ENCODE peak calls at places on chromosomes 5 and 9, in five cellular contexts. One of them, this sample, is unnamed.
A peak's percentile ranks its signal among the peaks of the same experiment; 100 is the strongest.

GRCh38 chr5:115284021-115284420 is 12.4 kb downstream of the CCDC112 start:
- DNase-seq in activated T-helper 1 cell treated with anti-CD3 and anti-CD28 coated beads, Interleukin-12 subunit alpha, Interleukin-12 subunit beta, Interleukin-2, Interleukin-4 antibody, amounts not matched to agents 30 ng/mL and 10 ng/mL and 1 ng/mL, durations not matched to agents 14 hours and 24 hours and 36 hours: no peak
- DNase-seq in HTR-8/SVneo: no peak
- DNase-seq in AG08395: no peak
- DNase-seq in natural killer cell: no peak
- DNase-seq in this sample: no peak

GRCh38 chr5:145984072-145984471 is 47.7 kb downstream of the SH3RF2 start:
- DNase-seq in activated T-helper 1 cell treated with anti-CD3 and anti-CD28 coated beads, Interleukin-12 subunit alpha, Interleukin-12 subunit beta, Interleukin-2, Interleukin-4 antibody, amounts not matched to agents 30 ng/mL and 10 ng/mL and 1 ng/mL, durations not matched to agents 14 hours and 24 hours and 36 hours: no peak
- DNase-seq in HTR-8/SVneo: no peak
- DNase-seq in AG08395: no peak
- DNase-seq in natural killer cell: no peak
- DNase-seq in this sample: no peak

GRCh38 chr5:134026521-134027202 is 21.9 kb upstream of the VDAC1 start:
- DNase-seq in HTR-8/SVneo: peak; percentile 74
- DNase-seq in activated T-helper 1 cell treated with anti-CD3 and anti-CD28 coated beads, Interleukin-12 subunit alpha, Interleukin-12 subunit beta, Interleukin-2, Interleukin-4 antibody, amounts not matched to agents 30 ng/mL and 10 ng/mL and 1 ng/mL, durations not matched to agents 14 hours and 24 hours and 36 hours: peak; percentile 27
- DNase-seq in AG08395: peak; percentile 46
- DNase-seq in natural killer cell: no peak
- DNase-seq in this sample: peak; percentile 17

GRCh38 chr5:180785151-180785781 is 17.3 kb downstream of the MGAT1 start:
- DNase-seq in HTR-8/SVneo: no peak
- DNase-seq in natural killer cell: no peak
- DNase-seq in AG08395: peak; percentile 63
- DNase-seq in activated T-helper 1 cell treated with anti-CD3 and anti-CD28 coated beads, Interleukin-12 subunit alpha, Interleukin-12 subunit beta, Interleukin-2, Interleukin-4 antibody, amounts not matched to agents 30 ng/mL and 10 ng/mL and 1 ng/mL, durations not matched to agents 14 hours and 24 hours and 36 hours: no peak
- DNase-seq in this sample: peak; percentile 41

GRCh38 chr9:79263666-79264460 is 307.9 kb upstream of the TLE4 start:
- DNase-seq in activated T-helper 1 cell treated with anti-CD3 and anti-CD28 coated beads, Interleukin-12 subunit alpha, Interleukin-12 subunit beta, Interleukin-2, Interleukin-4 antibody, amounts not matched to agents 30 ng/mL and 10 ng/mL and 1 ng/mL, durations not matched to agents 14 hours and 24 hours and 36 hours: no peak
- DNase-seq in HTR-8/SVneo: no peak
- DNase-seq in natural killer cell: no peak
- DNase-seq in AG08395: peak; percentile 49
- DNase-seq in this sample: no peak

GRCh38 chr9:33263131-33263935 is 1.2 kb downstream of the BAG1 start:
- DNase-seq in HTR-8/SVneo: peak; percentile 8
- DNase-seq in activated T-helper 1 cell treated with anti-CD3 and anti-CD28 coated beads, Interleukin-12 subunit alpha, Interleukin-12 subunit beta, Interleukin-2, Interleukin-4 antibody, amounts not matched to agents 30 ng/mL and 10 ng/mL and 1 ng/mL, durations not matched to agents 14 hours and 24 hours and 36 hours: peak; percentile 7
- DNase-seq in AG08395: peak; percentile 25
- DNase-seq in natural killer cell: no peak
- DNase-seq in this sample: no peak

GRCh38 chr5:139711067-139711851 is 63.1 kb downstream of the CXXC5 start:
- DNase-seq in AG08395: peak; percentile 62
- DNase-seq in activated T-helper 1 cell treated with anti-CD3 and anti-CD28 coated beads, Interleukin-12 subunit alpha, Interleukin-12 subunit beta, Interleukin-2, Interleukin-4 antibody, amounts not matched to agents 30 ng/mL and 10 ng/mL and 1 ng/mL, durations not matched to agents 14 hours and 24 hours and 36 hours: peak; percentile 6
- DNase-seq in HTR-8/SVneo: peak; percentile 53
- DNase-seq in natural killer cell: peak; percentile 71
- DNase-seq in this sample: no peak

GRCh38 chr5:153965102-153965645 is 73.5 kb downstream of the FAM114A2 start:
- DNase-seq in natural killer cell: peak; percentile 47
- DNase-seq in AG08395: peak; percentile 82
- DNase-seq in HTR-8/SVneo: peak; percentile 67
- DNase-seq in activated T-helper 1 cell treated with anti-CD3 and anti-CD28 coated beads, Interleukin-12 subunit alpha, Interleukin-12 subunit beta, Interleukin-2, Interleukin-4 antibody, amounts not matched to agents 30 ng/mL and 10 ng/mL and 1 ng/mL, durations not matched to agents 14 hours and 24 hours and 36 hours: peak; percentile 19
- DNase-seq in this sample: peak; percentile 43

GRCh38 chr5:74040811-74041491 is 415.0 kb downstream of the ARHGEF28 start:
- DNase-seq in natural killer cell: no peak
- DNase-seq in HTR-8/SVneo: no peak
- DNase-seq in activated T-helper 1 cell treated with anti-CD3 and anti-CD28 coated beads, Interleukin-12 subunit alpha, Interleukin-12 subunit beta, Interleukin-2, Interleukin-4 antibody, amounts not matched to agents 30 ng/mL and 10 ng/mL and 1 ng/mL, durations not matched to agents 14 hours and 24 hours and 36 hours: no peak
- DNase-seq in AG08395: no peak
- DNase-seq in this sample: no peak

GRCh38 chr5:132055808-132056609 is 4.4 kb upstream of the IL3 start:
- DNase-seq in AG08395: no peak
- DNase-seq in activated T-helper 1 cell treated with anti-CD3 and anti-CD28 coated beads, Interleukin-12 subunit alpha, Interleukin-12 subunit beta, Interleukin-2, Interleukin-4 antibody, amounts not matched to agents 30 ng/mL and 10 ng/mL and 1 ng/mL, durations not matched to agents 14 hours and 24 hours and 36 hours: no peak
- DNase-seq in natural killer cell: peak; percentile 49
- DNase-seq in HTR-8/SVneo: no peak
- DNase-seq in this sample: no peak

GRCh38 chr5:181024245-181025029 is 15.6 kb upstream of the BTNL9 start:
- DNase-seq in HTR-8/SVneo: no peak
- DNase-seq in activated T-helper 1 cell treated with anti-CD3 and anti-CD28 coated beads, Interleukin-12 subunit alpha, Interleukin-12 subunit beta, Interleukin-2, Interleukin-4 antibody, amounts not matched to agents 30 ng/mL and 10 ng/mL and 1 ng/mL, durations not matched to agents 14 hours and 24 hours and 36 hours: no peak
- DNase-seq in AG08395: no peak
- DNase-seq in natural killer cell: no peak
- DNase-seq in this sample: no peak

GRCh38 chr9:19975499-19975898 is 186.7 kb upstream of the SLC24A2 start:
- DNase-seq in natural killer cell: no peak
- DNase-seq in activated T-helper 1 cell treated with anti-CD3 and anti-CD28 coated beads, Interleukin-12 subunit alpha, Interleukin-12 subunit beta, Interleukin-2, Interleukin-4 antibody, amounts not matched to agents 30 ng/mL and 10 ng/mL and 1 ng/mL, durations not matched to agents 14 hours and 24 hours and 36 hours: no peak
- DNase-seq in HTR-8/SVneo: no peak
- DNase-seq in AG08395: no peak
- DNase-seq in this sample: no peak

GRCh38 chr5:142441638-142442037 is 116.8 kb upstream of the SPRY4 start:
- DNase-seq in AG08395: no peak
- DNase-seq in natural killer cell: no peak
- DNase-seq in HTR-8/SVneo: no peak
- DNase-seq in activated T-helper 1 cell treated with anti-CD3 and anti-CD28 coated beads, Interleukin-12 subunit alpha, Interleukin-12 subunit beta, Interleukin-2, Interleukin-4 antibody, amounts not matched to agents 30 ng/mL and 10 ng/mL and 1 ng/mL, durations not matched to agents 14 hours and 24 hours and 36 hours: no peak
- DNase-seq in this sample: no peak

GRCh38 chr5:91123896-91124295 is 259.2 kb downstream of the ARRDC3 start:
- DNase-seq in natural killer cell: no peak
- DNase-seq in HTR-8/SVneo: no peak
- DNase-seq in AG08395: peak; percentile 15
- DNase-seq in activated T-helper 1 cell treated with anti-CD3 and anti-CD28 coated beads, Interleukin-12 subunit alpha, Interleukin-12 subunit beta, Interleukin-2, Interleukin-4 antibody, amounts not matched to agents 30 ng/mL and 10 ng/mL and 1 ng/mL, durations not matched to agents 14 hours and 24 hours and 36 hours: no peak
- DNase-seq in this sample: no peak

GRCh38 chr9:69919461-69920061 is 98.9 kb downstream of the CFAP95 start:
- DNase-seq in AG08395: peak; percentile 63
- DNase-seq in HTR-8/SVneo: peak; percentile 59
- DNase-seq in natural killer cell: no peak
- DNase-seq in activated T-helper 1 cell treated with anti-CD3 and anti-CD28 coated beads, Interleukin-12 subunit alpha, Interleukin-12 subunit beta, Interleukin-2, Interleukin-4 antibody, amounts not matched to agents 30 ng/mL and 10 ng/mL and 1 ng/mL, durations not matched to agents 14 hours and 24 hours and 36 hours: no peak
- DNase-seq in this sample: no peak

GRCh38 chr9:38437193-38437823 is 13.1 kb upstream of the IGFBPL1 start:
- DNase-seq in natural killer cell: no peak
- DNase-seq in AG08395: peak; percentile 75
- DNase-seq in HTR-8/SVneo: no peak
- DNase-seq in activated T-helper 1 cell treated with anti-CD3 and anti-CD28 coated beads, Interleukin-12 subunit alpha, Interleukin-12 subunit beta, Interleukin-2, Interleukin-4 antibody, amounts not matched to agents 30 ng/mL and 10 ng/mL and 1 ng/mL, durations not matched to agents 14 hours and 24 hours and 36 hours: no peak
- DNase-seq in this sample: no peak

This sample was measured in GM04504.